ENCODE peak calls at places on chromosome 22, in six cellular contexts. Z is thyroid gland; I is fibroblast of lung; U is SK-N-SH; G is sigmoid colon; E is CD8-positive, alpha-beta memory T cell. V is an unnamed sample. For H3K9me3 and H3K4me1, the result is how much of the 10 kb centered on the place peaks cover.

GRCh38 chr22:33400061-33400840 is 342.1 kb upstream of the SYN3 start:
- DNase-seq in Z (peak), I (no peak), U (no peak), G (no peak), E (no peak), V (no peak)

GRCh38 chr22:45910928-45911467 is 66.0 kb downstream of the WNT7B start:
- DNase-seq in Z (no peak), I (no peak), U (no peak), G (no peak), E (no peak), V (no peak)

GRCh38 chr22:40594346-40594745 is 42.2 kb downstream of the MRTFA start:
- DNase-seq in Z (no peak), I (no peak), U (no peak), G (no peak), E (no peak), V (no peak)

GRCh38 chr22:36936362-36937116 is 23.1 kb downstream of the CSF2RB start:
- DNase-seq in Z (no peak), I (no peak), U (no peak), G (no peak), E (no peak), V (no peak)

GRCh38 chr22:25039754-25040153 is 87.2 kb downstream of the KIAA1671 start:
- DNase-seq in Z (no peak), I (no peak), U (no peak), G (no peak), E (no peak), V (no peak)

GRCh38 chr22:39308614-39309363 is 10.6 kb downstream of the RPL3 start:
- DNase-seq in Z (no peak), I (peak), U (no peak), G (peak), E (no peak), V (peak)

GRCh38 chr22:48340727-48341709 is 1486.7 kb downstream of the BRD1 start:
- DNase-seq in Z (no peak), I (no peak), U (no peak), G (peak), E (no peak), V (peak)

GRCh38 chr22:29814003-29814402 is 24.1 kb downstream of the ASCC2 start:
- DNase-seq in Z (no peak), I (no peak), U (no peak), G (no peak), E (no peak), V (no peak)

GRCh38 chr22:42296381-42296853 is 26.0 kb upstream of the TCF20 start:
- DNase-seq in Z (peak), I (no peak), U (peak), G (peak), E (no peak), V (peak)

GRCh38 chr22:33909075-33909458 is 11.2 kb downstream of the LARGE1 start:
- DNase-seq in Z (no peak), I (peak), U (no peak), G (peak), E (no peak), V (no peak)

GRCh38 chr22:39493759-39494158 is 8.3 kb upstream of the MIEF1 start:
- DNase-seq in Z (no peak), I (peak), U (no peak), G (no peak), E (no peak), V (no peak)

GRCh38 chr22:30305519-30305905 is 16.2 kb upstream of the CASTOR1 start:
- DNase-seq in Z (peak), I (no peak), U (no peak), G (peak), E (peak), V (no peak)

GRCh38 chr22:47337161-47337621 is 574.7 kb downstream of the TBC1D22A start:
- DNase-seq in Z (no peak), I (peak), U (no peak), G (no peak), E (no peak), V (no peak)

GRCh38 chr22:31337178-31337577 is 9.0 kb downstream of the PATZ1 start:
- DNase-seq in Z (no peak), I (no peak), U (no peak), G (no peak), E (no peak), V (no peak)

GRCh38 chr22:30994960-30995359 is 25.9 kb downstream of the TUG1 start:
- DNase-seq in Z (no peak), I (no peak), U (no peak), G (no peak), E (no peak), V (no peak)

GRCh38 chr22:39178206-39179111 is 26.0 kb upstream of the CBX7 start:
- DNase-seq in Z (no peak), I (peak), U (no peak), G (no peak), E (no peak), V (no peak)

GRCh38 chr22:48473202-48473601 is 1354.5 kb downstream of the BRD1 start:
- DNase-seq in Z (no peak), I (no peak), U (no peak), G (no peak), E (no peak), V (no peak)

GRCh38 chr22:17726561-17727243 is 47.6 kb downstream of the BID start:
- DNase-seq in Z (no peak), I (peak), U (no peak), G (no peak), E (no peak), V (no peak)

GRCh38 chr22:37241351-37242142 is 2.5 kb downstream of the RAC2 start:
- DNase-seq in Z (no peak), I (peak), U (peak), G (no peak), E (peak), V (peak)

GRCh38 chr22:31825513-31825912 is 71.7 kb downstream of the DEPDC5 start:
- DNase-seq in Z (no peak), I (no peak), U (no peak), G (no peak), E (no peak), V (no peak)

GRCh38 chr22:47092896-47093311 is 330.5 kb downstream of the TBC1D22A start:
- DNase-seq in Z (peak), I (peak), U (no peak), G (no peak), E (no peak), V (no peak)

GRCh38 chr22:32271389-32271788 is 16.2 kb upstream of the SLC5A4 start:
- DNase-seq in Z (no peak), I (no peak), U (no peak), G (no peak), E (no peak), V (no peak)

GRCh38 chr22:30220338-30221009 is 26.1 kb downstream of the LIF start:
- DNase-seq in Z (no peak), I (no peak), U (no peak), G (no peak), E (no peak), V (no peak)

GRCh38 chr22:31504282-31504681 is 7.9 kb downstream of the SFI1 start:
- DNase-seq in Z (no peak), I (peak), U (no peak), G (no peak), E (no peak), V (no peak)

GRCh38 chr22:24335529-24335928 is 64.9 kb downstream of the SPECC1L start:
- DNase-seq in Z (no peak), I (no peak), U (no peak), G (no peak), E (no peak), V (no peak)

GRCh38 chr22:20102203-20102780 is 13.6 kb upstream of the RANBP1 start:
- DNase-seq in Z (no peak), I (no peak), U (no peak), G (no peak), E (no peak), V (no peak)

GRCh38 chr22:34639911-34640310 is 426.0 kb upstream of the ISX start:
- DNase-seq in Z (no peak), I (no peak), U (no peak), G (no peak), E (no peak), V (no peak)

GRCh38 chr22:32528984-32529982 is 54.7 kb downstream of the FBXO7 start:
- DNase-seq in Z (peak), I (peak), U (peak), G (peak), E (peak), V (peak)

GRCh38 chr22:48440673-48441552 is 1386.8 kb downstream of the BRD1 start:
- DNase-seq in Z (no peak), I (no peak), U (no peak), G (no peak), E (no peak), V (no peak)

GRCh38 chr22:35645646-35646045 is 2.6 kb upstream of the APOL6 start:
- DNase-seq in Z (no peak), I (no peak), U (no peak), G (no peak), E (no peak), V (no peak)
- H3K4me3 ChIP-seq in Z (no peak), I (no peak), U (no peak), G (no peak), E (no peak), V (no peak)

GRCh38 chr22:49580024-49580423 is 247.6 kb downstream of the BRD1 start:
- DNase-seq in Z (no peak), I (no peak), U (no peak), G (no peak), E (no peak), V (no peak)
- H3K9me3 ChIP-seq in Z (under half), I (under half), U (under half), G (under half), E (under half), V (under half)

DNA sequence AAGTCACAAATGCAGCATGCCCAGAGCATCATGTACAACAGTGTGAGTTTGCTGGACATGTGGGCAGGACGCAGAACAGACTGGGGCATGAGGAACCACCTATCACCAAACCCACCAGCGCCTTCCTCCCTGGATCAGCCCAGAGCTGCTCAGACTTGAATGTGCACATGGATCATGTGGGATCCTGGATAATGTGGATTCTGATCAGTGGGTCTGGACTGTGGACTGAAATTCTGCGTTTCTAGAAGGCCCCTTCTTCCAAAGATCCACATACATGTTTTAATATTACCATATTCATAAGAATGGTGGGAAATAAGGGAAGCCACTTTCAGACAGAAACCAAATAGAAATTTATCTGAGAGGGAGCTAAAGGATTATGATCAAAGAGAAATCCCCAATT is 85.6 kb upstream of the VPREB1 start:
- DNase-seq in Z (no peak), I (no peak), U (no peak), G (no peak), E (no peak), V (no peak)
- H3K4me1 ChIP-seq in Z (under half), I (under half), U (under half), G (under half), E (under half), V (under half)

GRCh38 chr22:26588749-26589366 is 1.1 kb downstream of the TPST2 start:
- DNase-seq in Z (no peak), I (no peak), U (no peak), G (no peak), E (no peak), V (no peak)

GRCh38 chr22:26585104-26585790 is 4.7 kb downstream of the TPST2 start:
- DNase-seq in Z (peak), I (peak), U (peak), G (peak), E (no peak), V (no peak)

GRCh38 chr22:26587991-26588613 is 1.8 kb downstream of the TPST2 start:
- DNase-seq in Z (no peak), I (peak), U (no peak), G (no peak), E (no peak), V (no peak)

GRCh38 chr22:26589367-26589844 is 526 bp downstream of the TPST2 start:
- DNase-seq in Z (peak), I (peak), U (peak), G (no peak), E (peak), V (peak)

DNA sequence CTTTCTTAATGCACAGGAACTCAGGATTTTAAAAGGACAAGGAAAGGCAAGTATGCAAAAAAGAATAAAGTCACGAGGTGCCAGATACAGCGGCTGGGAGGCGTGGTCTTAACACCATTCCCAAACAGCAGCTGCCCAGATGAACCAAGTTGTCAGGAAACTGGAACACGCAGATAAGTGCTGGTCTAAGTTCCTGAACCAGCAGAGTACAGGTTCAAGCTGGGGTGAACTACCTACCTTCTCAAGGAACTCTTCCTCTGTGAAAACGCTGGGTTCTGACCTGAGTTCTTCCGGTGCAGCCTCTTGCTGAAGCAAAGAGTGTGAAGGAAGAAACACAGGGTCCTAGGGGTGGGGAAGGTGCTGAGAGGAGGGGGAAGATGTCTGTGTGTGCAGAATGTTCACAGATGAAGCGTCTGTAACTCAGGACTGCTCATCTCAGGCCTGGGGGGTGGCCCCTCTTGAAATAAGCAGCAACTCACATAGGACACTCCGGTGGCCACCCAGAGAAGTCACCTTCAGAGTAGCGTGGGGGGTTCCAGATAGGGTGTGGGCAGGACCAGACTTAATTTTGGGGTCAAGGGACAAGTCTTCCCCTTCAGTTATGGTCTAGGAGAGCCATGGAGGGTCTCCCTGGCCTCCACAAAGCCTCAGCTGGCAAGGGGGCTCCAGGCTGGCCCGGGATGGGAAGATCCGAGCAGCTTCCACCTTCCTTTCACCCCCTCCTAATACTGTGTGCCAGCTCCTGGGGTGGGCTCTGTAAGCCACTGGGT is 3.2 kb downstream of the TPST2 start:
- DNase-seq in Z (no peak), I (no peak), U (no peak), G (peak), E (peak), V (no peak)
- H3K4me3 ChIP-seq in Z (no peak), I (no peak), U (no peak), G (no peak), E (peak), V (no peak)

DNA sequence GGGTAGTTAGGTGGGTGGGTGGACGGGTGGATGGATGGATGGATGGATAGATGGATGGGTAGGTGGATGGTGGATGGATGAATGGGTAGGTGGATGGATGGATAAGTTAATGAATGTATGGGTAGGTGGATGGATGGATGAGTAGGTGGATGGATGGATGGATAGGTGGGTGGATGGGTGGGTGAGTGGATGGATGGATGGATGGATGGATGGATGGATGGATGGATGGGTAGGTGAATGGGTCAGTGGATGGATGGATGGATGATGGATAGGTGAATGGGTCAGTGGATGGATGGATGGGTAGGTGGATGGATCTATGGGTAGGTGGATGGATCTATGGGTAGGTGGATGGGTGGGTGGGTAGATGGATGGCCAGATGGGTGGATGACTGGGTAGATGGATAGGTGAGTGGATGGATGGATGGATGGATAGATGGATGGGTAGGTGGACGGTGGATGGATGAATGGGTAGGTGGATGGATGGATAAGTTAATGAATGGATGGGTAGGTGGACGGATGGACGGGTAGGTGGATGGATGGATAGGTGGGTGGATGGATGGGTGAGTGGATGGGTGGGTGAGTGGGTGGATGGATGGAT is 41.5 kb upstream of the RTL6 start:
- DNase-seq in Z (no peak), I (no peak), U (no peak), G (peak), E (no peak), V (peak)
- H3K9me3 ChIP-seq in Z (under half), I (under half), U (under half), G (under half), E (under half), V (under half)

GRCh38 chr22:22921575-22921974 is 34.0 kb downstream of the IGLL5 start:
- DNase-seq in Z (no peak), I (no peak), U (no peak), G (no peak), E (no peak), V (no peak)

GRCh38 chr22:22923930-22924329 is 36.3 kb downstream of the IGLL5 start:
- DNase-seq in Z (no peak), I (no peak), U (no peak), G (no peak), E (no peak), V (no peak)

GRCh38 chr22:22922954-22923319 is 35.3 kb downstream of the IGLL5 start:
- DNase-seq in Z (no peak), I (no peak), U (no peak), G (no peak), E (no peak), V (no peak)

GRCh38 chr22:22924369-22925145 is 36.9 kb downstream of the IGLL5 start:
- DNase-seq in Z (no peak), I (no peak), U (no peak), G (no peak), E (no peak), V (no peak)

DNA sequence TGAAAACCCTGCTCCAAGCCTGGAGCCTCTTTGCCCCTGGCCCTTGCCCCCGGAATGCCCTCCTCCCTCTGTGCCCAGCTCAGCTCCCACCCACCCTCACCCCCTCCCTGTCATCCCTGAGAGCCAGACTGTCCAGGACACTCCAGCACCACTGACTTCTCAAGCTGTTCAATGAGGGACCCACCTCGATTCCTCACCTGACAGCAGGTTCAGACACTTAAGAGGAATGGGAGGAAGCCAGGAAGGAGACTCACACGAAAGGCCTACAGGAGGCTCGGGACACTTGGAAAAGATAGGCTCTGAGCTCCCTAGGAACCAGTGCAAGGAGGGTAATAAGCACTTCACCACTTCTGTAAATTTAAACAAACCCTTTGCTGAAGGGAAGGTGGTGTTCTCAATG is 35.8 kb downstream of the IGLL5 start:
- DNase-seq in Z (no peak), I (no peak), U (no peak), G (no peak), E (no peak), V (no peak)
- H3K4me1 ChIP-seq in Z (under half), I (under half), U (under half), G (under half), E (under half), V (under half)

GRCh38 chr22:43893266-43893665 is 1.5 kb upstream of the PNPLA5 start:
- DNase-seq in Z (no peak), I (no peak), U (no peak), G (no peak), E (no peak), V (no peak)

GRCh38 chr22:43892183-43892894 is 526 bp upstream of the PNPLA5 start:
- DNase-seq in Z (no peak), I (no peak), U (no peak), G (no peak), E (no peak), V (no peak)

GRCh38 chr22:43889366-43890253 is 2.2 kb downstream of the PNPLA5 start:
- DNase-seq in Z (no peak), I (peak), U (peak), G (peak), E (no peak), V (peak)

GRCh38 chr22:43890901-43891331 is 897 bp downstream of the PNPLA5 start:
- DNase-seq in Z (no peak), I (peak), U (no peak), G (peak), E (no peak), V (peak)

GRCh38 chr22:43891360-43892182 is at the start of gene PNPLA5:
- DNase-seq in Z (no peak), I (peak), U (peak), G (no peak), E (no peak), V (peak)
- H3K4me3 ChIP-seq in Z (no peak), I (no peak), U (no peak), G (no peak), E (no peak), V (peak)

V was measured in endodermal cell.